ENCODE peak calls at places on chromosomes 12 and 14, in five cellular contexts. One of them, this sample, is unnamed.

GRCh38 chr12:127148318-127148717 is 1118.7 kb upstream of the TMEM132C start:
- DNase-seq in SK-N-SH: no peak
- DNase-seq in prostate gland: no peak
- DNase-seq in stomach: no peak
- DNase-seq in Panc1: no peak
- DNase-seq in this sample: no peak

GRCh38 chr12:54925319-54925718 is 59.2 kb downstream of the TESPA1 start:
- DNase-seq in stomach: no peak
- DNase-seq in SK-N-SH: no peak
- DNase-seq in prostate gland: no peak
- DNase-seq in Panc1: no peak
- DNase-seq in this sample: no peak

GRCh38 chr12:96882862-96883261 is 24.2 kb upstream of the NEDD1 start:
- DNase-seq in SK-N-SH: no peak
- DNase-seq in prostate gland: no peak
- DNase-seq in Panc1: no peak
- DNase-seq in stomach: no peak
- DNase-seq in this sample: no peak

GRCh38 chr14:100375273-100375962 is 52.3 kb downstream of the SLC25A47 start:
- DNase-seq in stomach: peak; percentile 56
- DNase-seq in Panc1: no peak
- DNase-seq in prostate gland: no peak
- DNase-seq in SK-N-SH: peak; percentile 60
- DNase-seq in this sample: no peak

GRCh38 chr14:95260537-95261440 is 58.9 kb downstream of the CLMN start:
- DNase-seq in prostate gland: no peak
- DNase-seq in SK-N-SH: no peak
- DNase-seq in stomach: no peak
- DNase-seq in Panc1: no peak
- DNase-seq in this sample: no peak

GRCh38 chr12:48618541-48618940 is 48.7 kb upstream of the LALBA start:
- DNase-seq in Panc1: peak; percentile 85
- DNase-seq in stomach: peak; percentile 74
- DNase-seq in SK-N-SH: peak; percentile 62
- DNase-seq in prostate gland: peak; percentile 70
- DNase-seq in this sample: peak; percentile 55

GRCh38 chr14:45531022-45531421 is 278.0 kb upstream of the MIS18BP1 start:
- DNase-seq in prostate gland: no peak
- DNase-seq in SK-N-SH: no peak
- DNase-seq in Panc1: no peak
- DNase-seq in stomach: no peak
- DNase-seq in this sample: no peak

GRCh38 chr12:68559246-68559645 is 51.5 kb upstream of the RAP1B start:
- DNase-seq in prostate gland: no peak
- DNase-seq in Panc1: no peak
- DNase-seq in SK-N-SH: no peak
- DNase-seq in stomach: no peak
- DNase-seq in this sample: no peak

GRCh38 chr12:14700935-14701334 is 4.5 kb upstream of the GUCY2C start:
- DNase-seq in Panc1: no peak
- DNase-seq in prostate gland: no peak
- DNase-seq in SK-N-SH: no peak
- DNase-seq in stomach: no peak
- DNase-seq in this sample: no peak

GRCh38 chr12:3468329-3468728 is 22.7 kb upstream of the PRMT8 start:
- DNase-seq in prostate gland: no peak
- DNase-seq in Panc1: no peak
- DNase-seq in stomach: no peak
- DNase-seq in SK-N-SH: no peak
- DNase-seq in this sample: no peak

GRCh38 chr14:99425272-99425681 is 55.4 kb downstream of the SETD3 start:
- DNase-seq in prostate gland: no peak
- DNase-seq in stomach: peak; percentile 91
- DNase-seq in Panc1: no peak
- DNase-seq in SK-N-SH: no peak
- DNase-seq in this sample: no peak

GRCh38 chr14:31897581-31898186 is 179.4 kb upstream of the ARHGAP5 start:
- DNase-seq in Panc1: no peak
- DNase-seq in stomach: no peak
- DNase-seq in SK-N-SH: no peak
- DNase-seq in prostate gland: no peak
- DNase-seq in this sample: no peak

GRCh38 chr12:77213316-77213715 is 147.9 kb upstream of the E2F7 start:
- DNase-seq in stomach: peak; percentile 36
- DNase-seq in prostate gland: no peak
- DNase-seq in Panc1: no peak
- DNase-seq in SK-N-SH: no peak
- DNase-seq in this sample: no peak

GRCh38 chr14:102353126-102353619 is 9.5 kb downstream of the CINP start:
- DNase-seq in Panc1: no peak
- DNase-seq in stomach: peak; percentile 29
- DNase-seq in prostate gland: no peak
- DNase-seq in SK-N-SH: no peak
- DNase-seq in this sample: no peak

GRCh38 chr14:56145965-56146364 is 27.8 kb downstream of the PELI2 start:
- DNase-seq in Panc1: no peak
- DNase-seq in stomach: no peak
- DNase-seq in SK-N-SH: no peak
- DNase-seq in prostate gland: no peak
- DNase-seq in this sample: no peak

DNA sequence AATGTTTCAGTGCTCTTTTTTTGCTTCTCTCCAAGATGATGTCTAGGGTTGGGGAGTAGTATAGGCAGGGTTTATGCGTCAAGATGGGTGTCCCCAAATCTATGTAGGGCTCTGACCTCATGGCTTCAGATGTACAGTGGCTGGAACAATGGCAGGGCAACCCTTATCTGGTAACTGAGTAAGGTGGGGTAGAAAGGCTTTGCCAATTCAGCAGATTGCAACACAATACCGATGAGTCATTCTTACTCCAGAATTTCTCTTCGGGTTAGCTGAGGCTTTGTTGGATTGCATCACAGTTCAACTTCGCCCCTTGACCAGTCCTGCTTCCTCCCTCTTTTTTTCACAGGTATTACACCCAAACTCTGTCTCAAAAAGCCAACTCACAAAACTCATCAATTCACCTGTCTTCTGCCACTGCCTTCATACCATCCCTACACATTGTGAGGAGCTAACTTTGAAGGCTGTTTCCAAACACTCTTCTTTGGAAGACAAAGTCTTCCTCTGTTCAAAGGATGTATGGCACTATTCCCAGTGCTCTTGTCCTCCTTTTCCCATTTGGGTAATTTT is 190.2 kb upstream of the CNOT2 start:
- DNase-seq in prostate gland: no peak
- DNase-seq in stomach: peak; percentile 42
- DNase-seq in Panc1: no peak
- DNase-seq in SK-N-SH: no peak
- DNase-seq in this sample: no peak
- TF ChIP-seq POLR2AphosphoS5 in prostate gland: no peak
- TF ChIP-seq POLR2AphosphoS5 in stomach: no peak
- TF ChIP-seq POLR2AphosphoS5 in Panc1: no peak
- TF ChIP-seq POLR2AphosphoS5 in SK-N-SH: no peak
- TF ChIP-seq POLR2AphosphoS5 in this sample: no peak

GRCh38 chr12:63917477-63917862 is 73.0 kb downstream of the SRGAP1 start:
- DNase-seq in Panc1: no peak
- DNase-seq in prostate gland: no peak
- DNase-seq in SK-N-SH: no peak
- DNase-seq in stomach: no peak
- DNase-seq in this sample: no peak

GRCh38 chr12:63916561-63917476 is 72.3 kb downstream of the SRGAP1 start:
- DNase-seq in prostate gland: no peak
- DNase-seq in Panc1: peak; percentile 58
- DNase-seq in SK-N-SH: no peak
- DNase-seq in stomach: no peak
- DNase-seq in this sample: no peak

GRCh38 chr12:63919758-63920157 is 75.3 kb downstream of the SRGAP1 start:
- DNase-seq in SK-N-SH: no peak
- DNase-seq in Panc1: no peak
- DNase-seq in stomach: no peak
- DNase-seq in prostate gland: no peak
- DNase-seq in this sample: no peak

GRCh38 chr12:63918788-63919300 is 74.3 kb downstream of the SRGAP1 start:
- DNase-seq in stomach: no peak
- DNase-seq in SK-N-SH: no peak
- DNase-seq in prostate gland: no peak
- DNase-seq in Panc1: peak; percentile 77
- DNase-seq in this sample: no peak

GRCh38 chr12:63917864-63918742 is 73.6 kb downstream of the SRGAP1 start:
- DNase-seq in Panc1: peak; percentile 90
- DNase-seq in SK-N-SH: no peak
- DNase-seq in stomach: no peak
- DNase-seq in prostate gland: no peak
- DNase-seq in this sample: no peak
- TF ChIP-seq POLR2AphosphoS5 in Panc1: no peak
- TF ChIP-seq POLR2AphosphoS5 in SK-N-SH: no peak
- TF ChIP-seq POLR2AphosphoS5 in stomach: no peak
- TF ChIP-seq POLR2AphosphoS5 in prostate gland: no peak
- TF ChIP-seq POLR2AphosphoS5 in this sample: no peak

GRCh38 chr14:73752297-73752992 is 38.3 kb upstream of the PNMA1 start:
- DNase-seq in Panc1: no peak
- DNase-seq in stomach: peak; percentile 88
- DNase-seq in SK-N-SH: peak; percentile 76
- DNase-seq in prostate gland: peak; percentile 92
- DNase-seq in this sample: no peak
- TF ChIP-seq POLR2AphosphoS5 in Panc1: peak; percentile 59
- TF ChIP-seq POLR2AphosphoS5 in stomach: no peak
- TF ChIP-seq POLR2AphosphoS5 in SK-N-SH: no peak
- TF ChIP-seq POLR2AphosphoS5 in prostate gland: peak; percentile 85
- TF ChIP-seq POLR2AphosphoS5 in this sample: no peak

DNA sequence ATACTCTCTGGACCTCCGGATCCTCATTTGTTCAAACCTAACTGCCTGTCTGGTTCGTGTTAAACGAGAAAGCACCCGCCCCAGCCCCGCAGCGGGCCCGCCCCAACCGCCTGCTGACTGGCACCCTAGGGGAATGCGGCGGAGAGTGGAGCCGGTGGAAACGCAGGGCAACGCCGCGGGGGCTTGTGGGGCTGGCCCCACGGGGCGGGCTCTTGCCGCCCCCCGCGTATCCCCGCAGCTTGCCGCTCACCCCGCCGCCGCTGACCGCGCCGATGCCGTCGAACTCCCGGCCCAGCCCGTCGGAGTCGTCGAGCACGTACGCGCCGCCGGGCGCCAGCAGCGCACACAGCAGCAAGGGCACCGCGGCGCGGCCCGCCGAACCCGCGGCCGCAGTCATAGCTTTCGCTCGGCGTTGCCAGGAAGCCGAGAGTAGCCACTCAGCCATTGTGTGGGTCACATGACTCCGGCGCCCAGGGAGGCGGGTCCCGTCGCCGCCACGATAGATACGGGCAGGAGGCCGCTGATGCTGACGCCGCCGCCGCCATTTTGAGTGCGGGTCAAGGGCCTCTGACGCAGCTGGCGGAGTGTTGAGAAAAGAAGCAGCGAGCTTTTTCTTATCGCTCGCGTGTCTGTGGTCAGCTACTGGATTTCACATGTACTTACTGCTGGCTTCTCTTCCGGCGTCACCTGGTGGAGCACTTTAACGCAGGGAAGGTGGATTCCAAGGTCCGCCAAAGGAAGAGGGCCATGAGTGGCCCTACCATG is at the start of gene GALC:
- DNase-seq in stomach: peak; percentile 96
- DNase-seq in prostate gland: peak; percentile 92
- DNase-seq in Panc1: no peak
- DNase-seq in SK-N-SH: peak; percentile 91
- DNase-seq in this sample: no peak
- TF ChIP-seq POLR2AphosphoS5 in stomach: peak; percentile 55
- TF ChIP-seq POLR2AphosphoS5 in prostate gland: peak; percentile 79
- TF ChIP-seq POLR2AphosphoS5 in Panc1: peak; percentile 24
- TF ChIP-seq POLR2AphosphoS5 in SK-N-SH: no peak
- TF ChIP-seq POLR2AphosphoS5 in this sample: no peak

GRCh38 chr14:104682107-104682593 is 7.3 kb upstream of the INF2 start:
- DNase-seq in Panc1: no peak
- DNase-seq in prostate gland: no peak
- DNase-seq in stomach: no peak
- DNase-seq in SK-N-SH: peak; percentile 81
- DNase-seq in this sample: no peak

GRCh38 chr14:104680056-104680805 is 9.2 kb upstream of the INF2 start:
- DNase-seq in prostate gland: no peak
- DNase-seq in stomach: peak; percentile 77
- DNase-seq in SK-N-SH: no peak
- DNase-seq in Panc1: no peak
- DNase-seq in this sample: no peak

GRCh38 chr14:104680806-104681688 is 8.4 kb upstream of the INF2 start:
- DNase-seq in stomach: peak; percentile 87
- DNase-seq in Panc1: no peak
- DNase-seq in SK-N-SH: no peak
- DNase-seq in prostate gland: peak; percentile 70
- DNase-seq in this sample: no peak

GRCh38 chr14:104683653-104684448 is 5.6 kb upstream of the INF2 start:
- DNase-seq in SK-N-SH: no peak
- DNase-seq in prostate gland: no peak
- DNase-seq in stomach: no peak
- DNase-seq in Panc1: no peak
- DNase-seq in this sample: no peak

GRCh38 chr14:104681689-104682074 is 7.7 kb upstream of the INF2 start:
- DNase-seq in SK-N-SH: peak; percentile 85
- DNase-seq in stomach: peak; percentile 92
- DNase-seq in Panc1: no peak
- DNase-seq in prostate gland: peak; percentile 84
- DNase-seq in this sample: no peak
- TF ChIP-seq POLR2AphosphoS5 in SK-N-SH: no peak
- TF ChIP-seq POLR2AphosphoS5 in stomach: no peak
- TF ChIP-seq POLR2AphosphoS5 in Panc1: no peak
- TF ChIP-seq POLR2AphosphoS5 in prostate gland: peak; percentile 68
- TF ChIP-seq POLR2AphosphoS5 in this sample: no peak

DNA sequence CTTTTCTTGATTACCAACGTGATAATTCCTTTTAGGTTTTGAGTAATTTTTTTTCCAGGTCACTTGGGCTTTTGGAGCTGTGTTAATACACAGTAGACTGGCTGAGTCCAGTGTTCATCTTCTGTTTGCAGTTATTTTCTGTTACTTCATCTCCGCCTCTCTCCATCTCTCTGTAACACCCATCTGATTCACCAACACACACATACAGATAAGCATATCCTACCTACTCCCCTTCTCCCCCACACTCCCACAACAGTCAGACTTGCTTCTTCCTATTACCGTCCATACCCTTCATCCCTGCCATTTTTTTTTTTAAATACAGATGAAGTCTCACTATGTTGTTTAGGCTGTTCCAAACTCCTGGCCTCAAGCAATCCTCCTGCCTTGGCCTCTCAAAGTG is 72.7 kb upstream of the MANSC4 start:
- DNase-seq in prostate gland: no peak
- DNase-seq in stomach: no peak
- DNase-seq in SK-N-SH: no peak
- DNase-seq in Panc1: no peak
- DNase-seq in this sample: no peak
- TF ChIP-seq POLR2AphosphoS5 in prostate gland: no peak
- TF ChIP-seq POLR2AphosphoS5 in stomach: no peak
- TF ChIP-seq POLR2AphosphoS5 in SK-N-SH: no peak
- TF ChIP-seq POLR2AphosphoS5 in Panc1: no peak
- TF ChIP-seq POLR2AphosphoS5 in this sample: no peak

This sample was measured in SK-N-MC.